ENCODE peak calls at places on chromosome 13, in ten cellular contexts. Y is LNCaP clone FGC; G is spleen; T is naive thymus-derived CD8-positive, alpha-beta T cell; H is hepatic stellate cell; U is stimulated activated CD4-positive, alpha-beta T cell treated with anti-CD3 and anti-CD28 coated beads, Interleukin-1b, Interleukin-23, amount 100 ng/mL, for 1 hour; O is AG04449; S is T-helper 1 cell; A is stimulated activated CD8-positive, alpha-beta memory T cell treated with anti-CD3 and anti-CD28 coated beads, Interleukin-15, amount 100 ng/mL, for 1 hour; D is NCI-H510A. N is an unnamed sample.

GRCh38 chr13:102825921-102826706 is 19.7 kb upstream of the ERCC5 start:
- DNase-seq in Y (no peak), U (no peak), H (peak), A (no peak), T (no peak), O (peak), D (no peak), S (no peak), G (no peak), N (peak)

GRCh38 chr13:62158520-62158919 is 742.9 kb upstream of the PCDH20 start:
- DNase-seq in H (no peak), S (no peak), O (no peak), U (no peak), G (no peak), D (no peak), T (no peak), A (no peak), Y (no peak), N (no peak)

GRCh38 chr13:85277753-85278152 is 521.5 kb downstream of the SLITRK6 start:
- DNase-seq in Y (no peak), G (no peak), D (no peak), H (peak), U (no peak), T (no peak), O (no peak), S (no peak), A (no peak), N (peak)

GRCh38 chr13:106570354-106570822 is 2.5 kb upstream of the ARGLU1 start:
- DNase-seq in T (peak), H (peak), D (no peak), G (peak), A (peak), S (peak), Y (peak), O (no peak), U (peak), N (no peak)

GRCh38 chr13:42615691-42616090 is 41.7 kb downstream of the TNFSF11 start:
- DNase-seq in S (no peak), T (no peak), O (no peak), H (no peak), G (no peak), Y (no peak), D (no peak), U (no peak), A (no peak), N (no peak)

GRCh38 chr13:74194856-74195255 is 60.7 kb upstream of the KLF12 start:
- DNase-seq in U (no peak), O (no peak), Y (no peak), G (no peak), S (no peak), A (no peak), T (no peak), D (no peak), H (no peak), N (no peak)

GRCh38 chr13:94702181-94703041 is 9.9 kb downstream of the SOX21 start:
- DNase-seq in U (no peak), A (no peak), G (no peak), Y (no peak), D (no peak), T (no peak), S (no peak), H (no peak), O (no peak), N (no peak)

GRCh38 chr13:104641309-104641708 is 1575.1 kb upstream of the SLC10A2 start:
- DNase-seq in D (no peak), O (no peak), T (no peak), A (no peak), H (no peak), G (no peak), U (no peak), Y (no peak), S (no peak), N (peak)

GRCh38 chr13:82747948-82748347 is 1134.3 kb downstream of the SLITRK1 start:
- DNase-seq in Y (no peak), A (no peak), D (no peak), G (no peak), H (no peak), T (no peak), U (no peak), S (no peak), O (no peak), N (no peak)

N was measured in HS-5.